ENCODE peak calls at places on chromosomes 3 and 15, in nine cellular contexts. C is NCI-H2081; U is activated naive CD4-positive, alpha-beta T cell treated with Interleukin-2 at 50 U/mL for 16 hours; P is iris pigment epithelial cell; T is GF-D8; H is ovary; I is GM12892; L is GM18507; K is fibroblast of the aortic adventitia. N is an unnamed sample.

GRCh38 chr3:167066977-167067843 is 312.9 kb downstream of the ZBBX start:
- DNase-seq in C (peak), U (no peak), P (no peak), T (no peak), H (no peak), I (no peak), L (no peak), K (no peak), N (peak)

GRCh38 chr15:80971143-80971542 is 18.5 kb downstream of the MESD start:
- DNase-seq in C (no peak), U (no peak), P (no peak), T (no peak), H (no peak), I (no peak), L (no peak), K (no peak), N (no peak)

GRCh38 chr3:195911041-195911945 is 2.9 kb upstream of the TNK2 start:
- DNase-seq in C (no peak), U (no peak), P (no peak), T (no peak), H (no peak), I (no peak), L (no peak), K (no peak), N (no peak)

GRCh38 chr15:66016199-66016598 is 146.9 kb downstream of the RAB11A start:
- DNase-seq in C (no peak), U (no peak), P (no peak), T (no peak), H (no peak), I (no peak), L (no peak), K (no peak), N (no peak)

GRCh38 chr3:55127565-55127964 is 199.7 kb upstream of the LRTM1 start:
- DNase-seq in C (no peak), U (no peak), P (no peak), T (no peak), H (no peak), I (no peak), L (no peak), K (no peak), N (no peak)

GRCh38 chr15:57363661-57364060 is 12.6 kb upstream of the CGNL1 start:
- DNase-seq in C (no peak), U (no peak), P (no peak), T (no peak), H (no peak), I (no peak), L (no peak), K (no peak), N (no peak)

GRCh38 chr3:5568451-5568850 is 380.9 kb downstream of the EDEM1 start:
- DNase-seq in C (peak), U (no peak), P (no peak), T (no peak), H (no peak), I (no peak), L (no peak), K (no peak), N (no peak)

GRCh38 chr15:58175955-58176354 is 37.8 kb downstream of the AQP9 start:
- DNase-seq in C (no peak), U (no peak), P (no peak), T (no peak), H (no peak), I (no peak), L (no peak), K (no peak), N (no peak)

GRCh38 chr15:100005013-100005412 is 271.8 kb upstream of the LYSMD4 start:
- DNase-seq in C (no peak), U (no peak), P (no peak), T (no peak), H (no peak), I (no peak), L (no peak), K (no peak), N (no peak)

GRCh38 chr3:134640872-134641470 is 9.9 kb downstream of the KY start:
- DNase-seq in C (peak), U (no peak), P (peak), T (peak), H (no peak), I (no peak), L (no peak), K (peak), N (peak)

GRCh38 chr3:133938770-133939495 is 43.3 kb upstream of the RAB6B start:
- DNase-seq in C (no peak), U (no peak), P (peak), T (no peak), H (no peak), I (no peak), L (no peak), K (no peak), N (no peak)

GRCh38 chr3:140023616-140024530 is 88.9 kb downstream of the CLSTN2 start:
- DNase-seq in C (peak), U (no peak), P (no peak), T (no peak), H (peak), I (no peak), L (no peak), K (peak), N (no peak)